ENCODE peak calls at places on chromosomes 2 and 18, in nine cellular contexts. B is heart left ventricle, A is sigmoid colon, P is adrenal gland, H is K562, N is suprapubic skin, I is vagina, S is stomach, M is A549. L is an unnamed sample.

GRCh38 chr2:64442801-64443429 is 11.0 kb upstream of the LGALSL start:
- DNase-seq in S (no peak), H (no peak), M (no peak), P (no peak), N (no peak), A (no peak), B (no peak), I (no peak), L (no peak)

GRCh38 chr2:145383961-145384360 is 864.0 kb upstream of the ZEB2 start:
- DNase-seq in P (no peak), H (no peak), I (no peak), M (no peak), S (no peak), N (no peak), A (no peak), B (no peak), L (no peak)

GRCh38 chr2:25822190-25823117 is 55.8 kb downstream of the ASXL2 start:
- DNase-seq in S (peak; percentile 46), B (peak; percentile 30), N (no peak), M (peak; percentile 30), H (no peak), I (no peak), P (peak; percentile 15), A (peak; percentile 63), L (no peak)

GRCh38 chr18:28147674-28148171 is 29.2 kb downstream of the CDH2 start:
- DNase-seq in I (no peak), S (no peak), A (no peak), H (no peak), M (peak; percentile 21), N (no peak), P (no peak), B (no peak), L (no peak)

GRCh38 chr2:232872826-232873225 is 2.8 kb downstream of the SNORC start:
- DNase-seq in B (no peak), I (no peak), A (peak; percentile 64), P (no peak), H (no peak), M (no peak), S (no peak), N (no peak), L (no peak)

GRCh38 chr18:60894254-60894945 is 438.8 kb upstream of the CDH20 start:
- DNase-seq in I (no peak), P (no peak), M (no peak), S (no peak), H (no peak), N (no peak), B (no peak), A (no peak), L (no peak)

GRCh38 chr2:27627963-27628766 is 647 bp downstream of the CCDC121 start:
- DNase-seq in I (no peak), S (no peak), N (peak; percentile 64), M (peak; percentile 50), B (peak; percentile 14), A (no peak), P (peak; percentile 45), H (peak; percentile 30), L (peak; percentile 85)

GRCh38 chr2:232405943-232406510 is 617 bp upstream of the ALPG start:
- DNase-seq in H (no peak), S (peak; percentile 11), I (no peak), M (no peak), A (peak; percentile 34), B (no peak), N (no peak), P (no peak), L (peak; percentile 76)

DNA sequence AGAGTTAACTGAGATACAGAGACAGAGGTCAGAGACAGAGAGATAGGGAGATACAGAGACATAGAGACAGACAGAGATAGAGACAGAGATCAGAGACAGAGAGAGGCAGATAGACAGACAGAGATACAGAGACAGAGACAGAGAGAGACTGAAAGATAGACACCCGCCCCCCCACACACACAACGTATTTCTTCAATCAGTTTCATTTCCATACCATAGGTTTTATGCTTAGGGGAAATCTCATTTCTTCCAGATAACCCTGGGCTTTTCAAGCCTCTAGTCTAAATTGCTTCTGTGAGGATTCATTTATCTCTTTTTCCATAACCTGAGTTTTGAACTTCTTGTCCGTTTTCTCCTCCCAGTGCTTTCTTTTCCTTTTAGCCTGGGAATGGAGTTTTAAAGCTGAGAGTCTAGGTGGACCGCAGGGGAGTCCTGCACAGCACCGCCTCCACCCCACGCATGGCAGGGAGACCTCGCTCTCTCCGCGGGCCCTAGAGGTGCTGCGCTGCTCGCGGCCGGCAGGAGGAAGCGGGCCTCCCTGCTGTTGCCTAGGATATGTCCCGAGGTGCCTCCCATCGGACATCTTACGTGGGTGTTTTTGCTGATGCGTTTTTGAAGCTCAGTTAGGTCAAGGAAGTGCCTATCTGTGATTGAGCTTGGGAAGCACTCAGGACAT is 94.7 kb downstream of the CD8B2 start:
- DNase-seq in S (peak; percentile 56), A (peak; percentile 86), I (no peak), P (peak; percentile 49), H (peak; percentile 5), M (peak; percentile 73), N (no peak), B (peak; percentile 35), L (no peak)
- H3K4me3 ChIP-seq in S (peak overlapping the region; percentile 25), A (peak overlapping the region; percentile 30), I (peak overlapping the region; percentile 33), P (no peak overlapping the region), H (no peak overlapping the region), M (peak overlapping the region; percentile 41), N (peak overlapping the region; percentile 37), B (peak overlapping the region; percentile 35), L (no peak overlapping the region)

DNA sequence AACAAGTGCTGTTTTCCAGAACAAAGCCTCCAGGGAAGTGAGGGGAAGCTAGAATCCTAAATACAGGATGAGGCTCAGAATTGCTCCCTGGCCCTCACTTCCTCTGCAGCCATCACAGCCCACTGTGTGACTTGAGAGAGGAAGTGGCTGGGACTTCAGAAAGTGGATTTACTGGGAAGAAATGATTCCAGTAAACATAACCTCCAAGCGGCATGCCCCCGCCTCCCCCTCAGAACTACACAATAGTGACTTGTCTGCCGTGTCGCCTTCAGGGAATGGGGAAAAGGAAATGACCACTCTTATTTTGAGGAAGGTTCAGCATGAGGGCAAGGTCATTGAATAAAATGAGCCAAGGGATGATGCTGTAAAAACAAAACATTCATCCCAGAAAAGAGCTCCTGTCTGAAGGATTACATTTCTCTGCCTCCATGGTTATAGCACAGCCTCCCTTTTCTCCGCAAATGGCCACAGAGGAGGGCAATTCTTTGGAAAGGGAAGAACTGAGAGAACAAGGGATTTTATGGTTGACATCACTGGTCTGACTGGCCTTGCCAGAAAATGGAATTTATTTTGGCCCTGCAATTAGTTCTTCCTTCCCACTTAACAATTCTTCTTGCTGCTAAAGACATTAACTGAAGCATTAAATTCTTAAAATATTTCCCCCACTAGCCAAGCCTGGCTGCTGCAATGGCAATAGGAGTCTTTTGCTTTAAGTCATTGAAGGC is 78.9 kb upstream of the DAPL1 start:
- DNase-seq in B (peak; percentile 84), H (no peak), I (peak; percentile 65), P (peak; percentile 62), N (no peak), S (no peak), A (no peak), M (no peak), L (peak; percentile 78)
- TF ChIP-seq CTCF in B (no peak), H (no peak), I (no peak), P (no peak), N (no peak), S (no peak), A (no peak), M (no peak), L (no peak)

GRCh38 chr2:179859523-179859922 is 1.9 kb downstream of the ZNF385B start:
- DNase-seq in S (no peak), M (no peak), P (no peak), H (no peak), I (no peak), B (no peak), A (no peak), N (no peak), L (no peak)

GRCh38 chr2:179862898-179863458 is 1.6 kb upstream of the ZNF385B start:
- DNase-seq in H (no peak), I (no peak), A (no peak), P (no peak), B (no peak), M (no peak), S (no peak), N (no peak), L (no peak)

GRCh38 chr2:179861777-179862117 is 335 bp upstream of the ZNF385B start:
- DNase-seq in I (no peak), B (no peak), S (no peak), N (no peak), P (peak; percentile 2), H (no peak), A (no peak), M (no peak), L (no peak)

GRCh38 chr2:179860255-179861026 is 971 bp downstream of the ZNF385B start:
- DNase-seq in N (peak; percentile 61), P (peak; percentile 6), M (no peak), H (no peak), I (no peak), A (peak; percentile 67), S (no peak), B (no peak), L (peak; percentile 85)

GRCh38 chr2:179861027-179861776 is at the start of gene ZNF385B:
- DNase-seq in A (peak; percentile 63), B (no peak), H (no peak), S (no peak), I (no peak), N (peak; percentile 69), M (no peak), P (peak; percentile 35), L (no peak)
- TF ChIP-seq POLR2A in A (no peak), B (no peak), H (no peak), S (no peak), I (no peak), N (no peak), M (no peak), P (no peak), L (no peak)

DNA sequence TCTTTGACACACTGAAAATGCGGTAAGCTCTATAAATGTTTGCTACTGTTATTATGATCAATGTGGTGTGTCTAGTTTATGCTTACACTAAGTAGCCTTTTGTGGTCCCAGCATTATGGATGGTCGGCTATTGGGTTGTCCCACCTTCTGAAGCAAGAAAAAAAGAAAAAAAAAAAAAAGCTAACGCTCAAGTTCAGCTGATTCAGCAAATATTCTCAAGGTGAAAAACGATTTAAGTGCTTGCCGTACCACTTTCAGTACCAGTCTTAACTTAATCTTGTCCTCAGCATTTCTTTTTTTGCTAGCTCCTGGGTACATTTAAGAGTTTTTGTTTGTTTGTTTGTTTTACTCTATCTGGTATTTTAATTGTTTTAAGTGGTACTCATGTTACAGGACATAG is 87.5 kb downstream of the MBD5 start:
- DNase-seq in S (no peak), P (no peak), H (no peak), M (no peak), A (no peak), B (no peak), I (no peak), N (no peak), L (no peak)
- H3K4me3 ChIP-seq in S (no peak overlapping the region), P (no peak overlapping the region), H (no peak overlapping the region), M (no peak overlapping the region), A (no peak overlapping the region), B (no peak overlapping the region), I (no peak overlapping the region), N (no peak overlapping the region), L (no peak overlapping the region)

L was measured in lower leg skin.